ENCODE peak calls at places on chromosomes 12 and 14, in nine cellular contexts. R is sciatic nerve; U is iPS-NIHi11; V is transverse colon; T is amygdala; C is activated CD8-positive, alpha-beta memory T cell treated with anti-CD3 and anti-CD28 coated beads for 1 hour; Q is AG04450; G is fibroblast of lung; W is neuronal stem cell. A is an unnamed sample.

GRCh38 chr12:49872381-49872780 is 29.5 kb upstream of the BCDIN3D start:
- DNase-seq in U (peak; percentile 1), W (no peak), Q (no peak), T (no peak), C (no peak), R (no peak), V (no peak), G (no peak), A (no peak)

GRCh38 chr14:75636100-75636692 is 24.5 kb downstream of the ERG28 start:
- DNase-seq in W (no peak), G (peak; percentile 70), V (no peak), U (peak; percentile 21), R (no peak), C (no peak), T (peak; percentile 30), Q (no peak), A (no peak)

GRCh38 chr14:52417139-52417538 is 103.0 kb downstream of the PTGER2 start:
- DNase-seq in C (no peak), T (no peak), G (no peak), R (no peak), V (no peak), W (no peak), U (no peak), Q (no peak), A (no peak)

GRCh38 chr14:93045965-93046695 is 69.6 kb downstream of the ITPK1 start:
- DNase-seq in U (no peak), G (peak; percentile 95), T (no peak), R (no peak), W (no peak), Q (peak; percentile 47), C (no peak), V (no peak), A (peak; percentile 84)

GRCh38 chr14:70192915-70193314 is 4.2 kb upstream of the SLC8A3 start:
- DNase-seq in T (no peak), R (no peak), U (peak; percentile 15), G (no peak), Q (no peak), V (no peak), C (no peak), W (no peak), A (no peak)

GRCh38 chr12:64731683-64732082 is 27.5 kb downstream of the GNS start:
- DNase-seq in U (no peak), C (no peak), G (no peak), T (no peak), Q (no peak), V (no peak), R (no peak), W (no peak), A (no peak)

GRCh38 chr12:79690606-79691298 is at the start of gene PAWR:
- DNase-seq in G (peak; percentile 70), V (peak; percentile 86), W (peak; percentile 84), C (no peak), U (peak; percentile 92), Q (no peak), R (peak; percentile 74), T (peak; percentile 3), A (peak; percentile 95)

GRCh38 chr12:88036368-88036965 is 7.3 kb upstream of the C12orf50 start:
- DNase-seq in C (no peak), V (no peak), U (no peak), T (no peak), G (peak; percentile 50), W (no peak), R (no peak), Q (no peak), A (no peak)

GRCh38 chr12:124469193-124469888 is 98.1 kb downstream of the NCOR2 start:
- DNase-seq in G (no peak), V (no peak), R (no peak), C (no peak), U (peak; percentile 63), W (no peak), Q (no peak), T (no peak), A (no peak)

GRCh38 chr12:92702754-92703679 is at the start of gene PLEKHG7:
- DNase-seq in R (no peak), Q (no peak), V (peak; percentile 37), W (no peak), U (no peak), C (no peak), G (no peak), T (no peak), A (no peak)

GRCh38 chr14:56278383-56278782 is 160.2 kb downstream of the PELI2 start:
- DNase-seq in R (no peak), C (no peak), V (no peak), G (no peak), T (no peak), W (no peak), U (no peak), Q (no peak), A (no peak)

GRCh38 chr12:54684636-54685630 is 36.8 kb upstream of the DCD start:
- DNase-seq in V (no peak), G (no peak), W (no peak), C (no peak), U (no peak), Q (no peak), T (no peak), R (no peak), A (no peak)

GRCh38 chr14:68564826-68565760 is 227.8 kb downstream of the ZFP36L1 start:
- DNase-seq in C (no peak), W (no peak), V (no peak), U (peak; percentile 43), G (peak; percentile 50), Q (no peak), R (no peak), T (no peak), A (peak; percentile 34)

GRCh38 chr12:101733166-101733565 is 6.1 kb downstream of the SYCP3 start:
- DNase-seq in R (no peak), W (no peak), V (no peak), Q (no peak), C (no peak), U (no peak), G (no peak), T (no peak), A (no peak)

GRCh38 chr14:61257469-61258057 is 23.6 kb downstream of the TMEM30B start:
- DNase-seq in C (no peak), W (no peak), R (no peak), G (no peak), U (no peak), V (no peak), Q (no peak), T (no peak), A (no peak)

GRCh38 chr14:69547701-69548348 is 26.8 kb downstream of the CCDC177 start:
- DNase-seq in R (no peak), V (no peak), T (no peak), G (peak; percentile 53), C (no peak), Q (no peak), U (peak; percentile 93), W (peak; percentile 66), A (no peak)

GRCh38 chr12:56230449-56231183 is 765 bp downstream of the SLC39A5 start:
- DNase-seq in T (no peak), Q (no peak), G (no peak), W (no peak), R (no peak), U (peak; percentile 40), V (peak; percentile 87), C (no peak), A (no peak)